ENCODE peak calls at places on chromosomes 12 and 14, in seven cellular contexts. O, F, T, S, H, N and C are unnamed samples.

GRCh38 chr12:11707535-11707934 is 58.1 kb downstream of the ETV6 start:
- DNase-seq in N (peak), H (no peak), T (no peak), F (peak), S (no peak), O (no peak), C (no peak)

GRCh38 chr12:62866451-62867082 is 68.4 kb downstream of the PPM1H start:
- DNase-seq in O (peak), F (no peak), H (no peak), S (no peak), N (no peak), T (peak), C (peak)

GRCh38 chr12:68222336-68222735 is 3.3 kb downstream of the IL26 start:
- DNase-seq in H (no peak), T (no peak), N (no peak), S (peak), F (no peak), O (peak), C (peak)

GRCh38 chr12:13973981-13974380 is 7.4 kb downstream of the GRIN2B start:
- DNase-seq in S (no peak), F (peak), H (no peak), O (no peak), T (no peak), N (no peak), C (no peak)

GRCh38 chr14:99928963-99929362 is 135.8 kb downstream of the EML1 start:
- DNase-seq in T (no peak), O (no peak), S (peak), N (no peak), F (no peak), H (no peak), C (peak)

GRCh38 chr12:104877107-104877705 is 80.9 kb downstream of the SLC41A2 start:
- DNase-seq in O (peak), N (peak), S (peak), T (peak), F (peak), H (peak), C (peak)

GRCh38 chr12:42946776-42947435 is 357.4 kb upstream of the PRICKLE1 start:
- DNase-seq in T (no peak), H (no peak), F (no peak), N (no peak), S (peak), O (no peak), C (no peak)

GRCh38 chr12:53749986-53750811 is 1.6 kb downstream of the CISTR start:
- DNase-seq in T (no peak), N (no peak), O (no peak), F (no peak), H (no peak), S (no peak), C (no peak)